ENCODE peak calls at places on chromosome 19, in four cellular contexts. One of them, this sample, is unnamed.

GRCh38 chr19:29524912-29525870 is 603 bp upstream of the VSTM2B start:
- DNase-seq in IMR-90: no peak
- DNase-seq in fibroblast of lung: no peak
- DNase-seq in H9: peak
- DNase-seq in this sample: peak

GRCh38 chr19:310141-310651 is 19.0 kb upstream of the PLPP2 start:
- DNase-seq in IMR-90: no peak
- DNase-seq in fibroblast of lung: no peak
- DNase-seq in H9: no peak
- DNase-seq in this sample: no peak

GRCh38 chr19:14556662-14557188 is 15.1 kb downstream of the NDUFB7 start:
- DNase-seq in IMR-90: peak
- DNase-seq in fibroblast of lung: peak
- DNase-seq in H9: peak
- DNase-seq in this sample: peak

GRCh38 chr19:38693380-38694223 is 46.2 kb downstream of the ACTN4 start:
- DNase-seq in IMR-90: peak
- DNase-seq in fibroblast of lung: peak
- DNase-seq in H9: peak
- DNase-seq in this sample: peak

GRCh38 chr19:30228113-30228725 is 144.0 kb upstream of the ZNF536 start:
- DNase-seq in IMR-90: no peak
- DNase-seq in fibroblast of lung: no peak
- DNase-seq in H9: no peak
- DNase-seq in this sample: peak

GRCh38 chr19:49803529-49803856 is 9.6 kb downstream of the FUZ start:
- DNase-seq in IMR-90: no peak
- DNase-seq in fibroblast of lung: no peak
- DNase-seq in H9: no peak
- DNase-seq in this sample: no peak

GRCh38 chr19:4642625-4643024 is 3.3 kb downstream of the TNFAIP8L1 start:
- DNase-seq in IMR-90: no peak
- DNase-seq in fibroblast of lung: no peak
- DNase-seq in H9: no peak
- DNase-seq in this sample: no peak

GRCh38 chr19:37946132-37946531 is 39.1 kb downstream of the SIPA1L3 start:
- DNase-seq in IMR-90: no peak
- DNase-seq in fibroblast of lung: no peak
- DNase-seq in H9: no peak
- DNase-seq in this sample: no peak

GRCh38 chr19:7236153-7236552 is 58.1 kb downstream of the INSR start:
- DNase-seq in IMR-90: no peak
- DNase-seq in fibroblast of lung: no peak
- DNase-seq in H9: no peak
- DNase-seq in this sample: no peak

GRCh38 chr19:44847144-44848035 is 1.3 kb downstream of the NECTIN2 start:
- DNase-seq in IMR-90: peak
- DNase-seq in fibroblast of lung: peak
- DNase-seq in H9: peak
- DNase-seq in this sample: peak

GRCh38 chr19:50959731-50960500 is 7.1 kb upstream of the KLK5 start:
- DNase-seq in IMR-90: no peak
- DNase-seq in fibroblast of lung: no peak
- DNase-seq in H9: no peak
- DNase-seq in this sample: no peak

GRCh38 chr19:4639531-4640246 is 373 bp downstream of the TNFAIP8L1 start:
- DNase-seq in IMR-90: no peak
- DNase-seq in fibroblast of lung: no peak
- DNase-seq in H9: no peak
- DNase-seq in this sample: no peak

GRCh38 chr19:45852941-45853340 is 10.0 kb downstream of the SYMPK start:
- DNase-seq in IMR-90: no peak
- DNase-seq in fibroblast of lung: peak
- DNase-seq in H9: no peak
- DNase-seq in this sample: no peak

GRCh38 chr19:46603195-46603637 is 2.1 kb downstream of the CALM3 start:
- DNase-seq in IMR-90: no peak
- DNase-seq in fibroblast of lung: no peak
- DNase-seq in H9: no peak
- DNase-seq in this sample: no peak

DNA sequence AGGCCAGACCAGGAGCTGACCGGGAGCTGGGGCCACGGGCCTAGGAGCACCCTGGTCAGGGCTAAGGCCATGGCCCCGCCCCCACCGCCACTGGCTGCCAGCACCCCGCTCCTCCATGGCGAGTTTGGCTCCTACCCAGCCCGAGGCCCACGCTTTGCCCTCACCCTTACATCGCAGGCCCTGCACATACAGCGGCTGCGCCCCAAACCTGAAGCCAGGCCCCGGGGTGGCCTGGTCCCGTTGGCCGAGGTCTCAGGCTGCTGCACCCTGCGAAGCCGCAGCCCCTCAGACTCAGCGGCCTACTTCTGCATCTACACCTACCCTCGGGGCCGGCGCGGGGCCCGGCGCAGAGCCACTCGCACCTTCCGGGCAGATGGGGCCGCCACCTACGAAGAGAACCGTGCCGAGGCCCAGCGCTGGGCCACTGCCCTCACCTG is 6.6 kb downstream of the SPHK2 start:
- DNase-seq in IMR-90: no peak
- DNase-seq in fibroblast of lung: no peak
- DNase-seq in H9: no peak
- DNase-seq in this sample: no peak
- H3K4me2 ChIP-seq in IMR-90: no peak
- H3K4me2 ChIP-seq in fibroblast of lung: no peak
- H3K4me2 ChIP-seq in H9: no peak
- H3K4me2 ChIP-seq in this sample: no peak

GRCh38 chr19:2949939-2950285 is 5.1 kb upstream of the ZNF77 start:
- DNase-seq in IMR-90: peak
- DNase-seq in fibroblast of lung: peak
- DNase-seq in H9: no peak
- DNase-seq in this sample: no peak

GRCh38 chr19:2957160-2957559 is 12.4 kb upstream of the ZNF77 start:
- DNase-seq in IMR-90: no peak
- DNase-seq in fibroblast of lung: no peak
- DNase-seq in H9: no peak
- DNase-seq in this sample: no peak

GRCh38 chr19:2950286-2951124 is 5.7 kb upstream of the ZNF77 start:
- DNase-seq in IMR-90: peak
- DNase-seq in fibroblast of lung: peak
- DNase-seq in H9: peak
- DNase-seq in this sample: peak

GRCh38 chr19:2952953-2953481 is 8.2 kb upstream of the ZNF77 start:
- DNase-seq in IMR-90: no peak
- DNase-seq in fibroblast of lung: peak
- DNase-seq in H9: no peak
- DNase-seq in this sample: no peak
- H3K4me2 ChIP-seq in IMR-90: peak
- H3K4me2 ChIP-seq in fibroblast of lung: peak
- H3K4me2 ChIP-seq in H9: no peak
- H3K4me2 ChIP-seq in this sample: no peak

GRCh38 chr19:18290250-18291018 is 9.0 kb upstream of the JUND start:
- DNase-seq in IMR-90: peak
- DNase-seq in fibroblast of lung: peak
- DNase-seq in H9: no peak
- DNase-seq in this sample: no peak

GRCh38 chr19:18289471-18290066 is 8.1 kb upstream of the JUND start:
- DNase-seq in IMR-90: no peak
- DNase-seq in fibroblast of lung: no peak
- DNase-seq in H9: no peak
- DNase-seq in this sample: no peak

GRCh38 chr19:18291590-18292459 is 10.4 kb upstream of the JUND start:
- DNase-seq in IMR-90: peak
- DNase-seq in fibroblast of lung: peak
- DNase-seq in H9: peak
- DNase-seq in this sample: peak

GRCh38 chr19:18292460-18292809 is 11.0 kb upstream of the JUND start:
- DNase-seq in IMR-90: no peak
- DNase-seq in fibroblast of lung: no peak
- DNase-seq in H9: peak
- DNase-seq in this sample: no peak

DNA sequence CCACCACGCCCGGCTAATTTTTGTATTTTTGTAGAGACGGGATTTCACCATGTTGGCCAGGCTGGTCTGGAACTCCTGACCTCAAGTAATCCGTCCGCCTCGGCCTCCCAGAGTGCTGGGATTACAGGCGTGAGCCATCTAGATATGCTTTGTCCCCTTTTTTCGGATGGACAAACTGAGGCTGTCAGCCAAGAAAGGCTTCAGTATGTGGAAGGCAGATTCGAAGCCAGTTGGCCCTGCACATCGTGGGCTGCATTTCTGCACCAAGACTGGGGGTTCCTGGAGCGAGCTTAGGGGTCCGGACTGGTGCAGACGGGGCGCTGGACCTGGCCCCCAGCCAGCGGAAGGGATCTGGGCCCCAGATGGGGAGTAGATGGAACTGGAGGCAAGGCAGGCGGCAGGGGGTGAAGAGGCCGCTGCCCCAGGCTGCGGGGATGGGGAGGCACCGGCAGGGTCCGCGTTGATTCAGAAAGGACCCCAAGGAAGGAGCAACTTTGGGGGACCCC is 9.7 kb upstream of the JUND start:
- DNase-seq in IMR-90: no peak
- DNase-seq in fibroblast of lung: no peak
- DNase-seq in H9: no peak
- DNase-seq in this sample: no peak
- H3K4me2 ChIP-seq in IMR-90: peak
- H3K4me2 ChIP-seq in fibroblast of lung: no peak
- H3K4me2 ChIP-seq in H9: peak
- H3K4me2 ChIP-seq in this sample: peak

GRCh38 chr19:55474269-55475265 is 1.9 kb upstream of the ZNF628 start:
- DNase-seq in IMR-90: no peak
- DNase-seq in fibroblast of lung: peak
- DNase-seq in H9: peak
- DNase-seq in this sample: no peak
- H3K4me2 ChIP-seq in IMR-90: no peak
- H3K4me2 ChIP-seq in fibroblast of lung: no peak
- H3K4me2 ChIP-seq in H9: no peak
- H3K4me2 ChIP-seq in this sample: peak

GRCh38 chr19:1799695-1800342 is 12.3 kb downstream of the ATP8B3 start:
- DNase-seq in IMR-90: no peak
- DNase-seq in fibroblast of lung: no peak
- DNase-seq in H9: no peak
- DNase-seq in this sample: no peak

GRCh38 chr19:1794424-1795185 is 17.5 kb downstream of the ATP8B3 start:
- DNase-seq in IMR-90: no peak
- DNase-seq in fibroblast of lung: no peak
- DNase-seq in H9: peak
- DNase-seq in this sample: no peak

GRCh38 chr19:1791879-1792278 is 20.2 kb downstream of the ATP8B3 start:
- DNase-seq in IMR-90: no peak
- DNase-seq in fibroblast of lung: no peak
- DNase-seq in H9: no peak
- DNase-seq in this sample: no peak

GRCh38 chr19:1796395-1797142 is 15.5 kb downstream of the ATP8B3 start:
- DNase-seq in IMR-90: no peak
- DNase-seq in fibroblast of lung: no peak
- DNase-seq in H9: no peak
- DNase-seq in this sample: no peak
- H3K4me2 ChIP-seq in IMR-90: no peak
- H3K4me2 ChIP-seq in fibroblast of lung: no peak
- H3K4me2 ChIP-seq in H9: no peak
- H3K4me2 ChIP-seq in this sample: no peak

GRCh38 chr19:10192922-10193321 is 1.8 kb downstream of the DNMT1 start:
- DNase-seq in IMR-90: no peak
- DNase-seq in fibroblast of lung: no peak
- DNase-seq in H9: no peak
- DNase-seq in this sample: no peak
- H3K4me2 ChIP-seq in IMR-90: no peak
- H3K4me2 ChIP-seq in fibroblast of lung: peak
- H3K4me2 ChIP-seq in H9: no peak
- H3K4me2 ChIP-seq in this sample: no peak

GRCh38 chr19:1311543-1312091 is 25.9 kb downstream of the EFNA2 start:
- DNase-seq in IMR-90: no peak
- DNase-seq in fibroblast of lung: no peak
- DNase-seq in H9: no peak
- DNase-seq in this sample: no peak
- H3K4me2 ChIP-seq in IMR-90: no peak
- H3K4me2 ChIP-seq in fibroblast of lung: no peak
- H3K4me2 ChIP-seq in H9: no peak
- H3K4me2 ChIP-seq in this sample: no peak

GRCh38 chr19:6217752-6218403 is 61.9 kb downstream of the MLLT1 start:
- DNase-seq in IMR-90: no peak
- DNase-seq in fibroblast of lung: no peak
- DNase-seq in H9: no peak
- DNase-seq in this sample: no peak
- H3K4me2 ChIP-seq in IMR-90: no peak
- H3K4me2 ChIP-seq in fibroblast of lung: no peak
- H3K4me2 ChIP-seq in H9: no peak
- H3K4me2 ChIP-seq in this sample: no peak

GRCh38 chr19:41457241-41457640 is 14.3 kb downstream of the ERICH4 start:
- DNase-seq in IMR-90: no peak
- DNase-seq in fibroblast of lung: no peak
- DNase-seq in H9: no peak
- DNase-seq in this sample: no peak
- H3K4me2 ChIP-seq in IMR-90: no peak
- H3K4me2 ChIP-seq in fibroblast of lung: no peak
- H3K4me2 ChIP-seq in H9: no peak
- H3K4me2 ChIP-seq in this sample: no peak

This sample was measured in mesenchymal stem cell.